ENCODE peak calls at places on chromosomes 1 and 21, in ten cellular contexts. F is endodermal cell; Q is mucosa of descending colon; R is CD4-positive, alpha-beta memory T cell; U is gastrocnemius medialis; V is PC-3; H is NT2/D1; I is CD8-positive, alpha-beta T cell; Z is right cardiac atrium; Y is cardiac muscle cell. K is an unnamed sample. For H3K4me1, the result is how much of the 10 kb centered on the place peaks cover.

GRCh38 chr21:15050588-15051377 is 14.0 kb downstream of the NRIP1 start:
- DNase-seq in F (peak), Q (peak), R (no peak), U (no peak), V (no peak), H (no peak), I (no peak), Z (no peak), Y (no peak), K (no peak)

GRCh38 chr1:174726167-174726879 is 273.4 kb upstream of the CACYBP start:
- DNase-seq in F (no peak), Q (no peak), R (no peak), U (no peak), V (peak), H (no peak), I (no peak), Z (no peak), Y (peak), K (no peak)

GRCh38 chr1:45326627-45327591 is at the start of gene HPDL:
- DNase-seq in F (peak), Q (peak), R (peak), U (peak), V (no peak), H (no peak), I (peak), Z (peak), Y (peak), K (peak)

GRCh38 chr1:28123461-28123961 is 35.1 kb upstream of the EYA3 start:
- DNase-seq in F (no peak), Q (no peak), R (no peak), U (peak), V (peak), H (no peak), I (no peak), Z (no peak), Y (peak), K (no peak)

GRCh38 chr1:225860860-225861441 is 21.2 kb downstream of the TMEM63A start:
- DNase-seq in F (no peak), Q (no peak), R (no peak), U (no peak), V (no peak), H (no peak), I (no peak), Z (peak), Y (no peak), K (no peak)

GRCh38 chr1:55381491-55381890 is 166.3 kb upstream of the USP24 start:
- DNase-seq in F (no peak), Q (no peak), R (no peak), U (no peak), V (no peak), H (no peak), I (no peak), Z (no peak), Y (no peak), K (no peak)

GRCh38 chr1:156856282-156856785 is 2.6 kb downstream of the INSRR start:
- DNase-seq in F (no peak), Q (no peak), R (no peak), U (no peak), V (no peak), H (no peak), I (no peak), Z (no peak), Y (no peak), K (no peak)

GRCh38 chr1:157110686-157111085 is 11.1 kb upstream of the ETV3L start:
- DNase-seq in F (peak), Q (no peak), R (no peak), U (no peak), V (no peak), H (no peak), I (no peak), Z (no peak), Y (no peak), K (no peak)

GRCh38 chr1:27666791-27667254 is 5.2 kb downstream of the IFI6 start:
- DNase-seq in F (no peak), Q (no peak), R (no peak), U (no peak), V (no peak), H (no peak), I (no peak), Z (no peak), Y (no peak), K (no peak)

GRCh38 chr1:223350361-223350908 is 13.5 kb downstream of the SUSD4 start:
- DNase-seq in F (no peak), Q (no peak), R (no peak), U (no peak), V (no peak), H (no peak), I (no peak), Z (no peak), Y (peak), K (no peak)

GRCh38 chr1:233904979-233905415 is 521 bp downstream of the SLC35F3 start:
- DNase-seq in F (peak), Q (no peak), R (no peak), U (no peak), V (peak), H (peak), I (no peak), Z (peak), Y (peak), K (no peak)

GRCh38 chr1:243959998-243960397 is 91.1 kb upstream of the ZBTB18 start:
- DNase-seq in F (no peak), Q (no peak), R (no peak), U (no peak), V (no peak), H (no peak), I (no peak), Z (no peak), Y (no peak), K (no peak)

GRCh38 chr1:113981962-113982931 is 3.0 kb downstream of the OLFML3 start:
- DNase-seq in F (no peak), Q (peak), R (no peak), U (peak), V (no peak), H (no peak), I (no peak), Z (peak), Y (peak), K (peak)

GRCh38 chr1:84253041-84253440 is 48.5 kb upstream of the SAMD13 start:
- DNase-seq in F (no peak), Q (no peak), R (no peak), U (no peak), V (peak), H (no peak), I (no peak), Z (no peak), Y (no peak), K (no peak)

GRCh38 chr1:86754265-86754974 is 50.0 kb downstream of the SH3GLB1 start:
- DNase-seq in F (peak), Q (no peak), R (no peak), U (no peak), V (no peak), H (no peak), I (no peak), Z (no peak), Y (no peak), K (no peak)

GRCh38 chr1:12436817-12437599 is 181.0 kb downstream of the DHRS3 start:
- DNase-seq in F (no peak), Q (no peak), R (no peak), U (no peak), V (peak), H (no peak), I (no peak), Z (no peak), Y (peak), K (no peak)

GRCh38 chr1:12436345-12436658 is 181.7 kb downstream of the DHRS3 start:
- DNase-seq in F (no peak), Q (no peak), R (no peak), U (no peak), V (no peak), H (no peak), I (no peak), Z (peak), Y (no peak), K (no peak)

GRCh38 chr1:12434174-12434573 is 183.8 kb downstream of the DHRS3 start:
- DNase-seq in F (no peak), Q (no peak), R (peak), U (no peak), V (peak), H (no peak), I (peak), Z (no peak), Y (peak), K (no peak)

GRCh38 chr1:12434686-12435085 is 183.3 kb downstream of the DHRS3 start:
- DNase-seq in F (no peak), Q (no peak), R (no peak), U (no peak), V (no peak), H (no peak), I (no peak), Z (no peak), Y (peak), K (no peak)

GRCh38 chr1:12435639-12436344 is 182.2 kb downstream of the DHRS3 start:
- DNase-seq in F (no peak), Q (no peak), R (no peak), U (no peak), V (peak), H (no peak), I (no peak), Z (no peak), Y (peak), K (no peak)
- H3K4me1 ChIP-seq in F (under half), Q (under half), R (half or more), U (half or more), V (half or more), H (under half), I (half or more), Z (under half), Y (under half), K (half or more)

GRCh38 chr1:26317612-26318337 is at the start of gene CD52:
- DNase-seq in F (peak), Q (peak), R (peak), U (no peak), V (no peak), H (no peak), I (peak), Z (peak), Y (no peak), K (peak)

GRCh38 chr1:26315874-26316850 is 1.6 kb upstream of the CD52 start:
- DNase-seq in F (no peak), Q (no peak), R (no peak), U (no peak), V (no peak), H (no peak), I (no peak), Z (peak), Y (no peak), K (no peak)

GRCh38 chr1:26320896-26321295 is 3.1 kb downstream of the CD52 start:
- DNase-seq in F (no peak), Q (no peak), R (no peak), U (no peak), V (no peak), H (no peak), I (peak), Z (peak), Y (no peak), K (no peak)

GRCh38 chr1:26317143-26317542 is 615 bp upstream of the CD52 start:
- DNase-seq in F (no peak), Q (no peak), R (no peak), U (no peak), V (no peak), H (no peak), I (no peak), Z (peak), Y (no peak), K (no peak)

GRCh38 chr1:26318338-26319064 is 743 bp downstream of the CD52 start:
- DNase-seq in F (no peak), Q (peak), R (no peak), U (peak), V (no peak), H (no peak), I (peak), Z (peak), Y (no peak), K (no peak)
- H3K4me1 ChIP-seq in F (under half), Q (under half), R (half or more), U (under half), V (under half), H (under half), I (half or more), Z (under half), Y (under half), K (under half)

GRCh38 chr1:169486281-169486904 is 649 bp upstream of the SLC19A2 start:
- DNase-seq in F (no peak), Q (no peak), R (no peak), U (no peak), V (peak), H (no peak), I (no peak), Z (no peak), Y (peak), K (no peak)
- H3K4me1 ChIP-seq in F (under half), Q (under half), R (under half), U (under half), V (under half), H (under half), I (under half), Z (under half), Y (under half), K (half or more)

DNA sequence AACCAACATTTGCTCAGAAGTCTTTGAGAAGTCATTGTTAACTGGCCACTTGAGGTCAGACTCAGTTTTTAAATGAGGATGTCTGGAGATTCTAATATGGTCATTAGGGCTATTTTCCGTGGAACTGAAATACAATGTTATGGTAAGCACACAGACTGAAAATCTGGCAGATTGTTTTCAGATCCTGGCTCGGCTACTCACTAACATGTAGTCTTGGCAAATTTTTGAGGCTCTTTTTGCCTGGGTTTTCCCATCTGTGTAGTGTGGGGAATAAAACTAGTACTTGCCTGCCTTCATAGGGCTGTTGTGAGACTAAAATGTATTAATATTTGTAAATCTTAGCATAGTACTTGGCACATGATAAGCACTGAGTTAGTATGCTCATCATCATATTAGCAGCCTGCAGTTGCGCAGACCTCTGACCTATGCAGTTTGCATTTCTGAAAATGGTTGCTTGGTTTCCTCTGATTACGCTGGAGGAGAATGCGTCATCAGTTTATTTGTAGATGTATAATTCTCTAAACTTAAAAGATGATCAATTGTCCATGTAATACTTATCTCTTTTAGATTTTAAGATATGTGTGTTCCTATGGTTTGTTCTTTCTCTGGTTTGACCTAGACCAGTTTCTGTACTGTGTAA is 100.9 kb downstream of the C1orf21 start:
- DNase-seq in F (no peak), Q (no peak), R (no peak), U (no peak), V (no peak), H (no peak), I (no peak), Z (no peak), Y (no peak), K (no peak)
- H3K4me1 ChIP-seq in F (under half), Q (half or more), R (under half), U (half or more), V (under half), H (under half), I (under half), Z (under half), Y (under half), K (under half)

GRCh38 chr1:198637915-198638437 is 864 bp upstream of the PTPRC start:
- DNase-seq in F (no peak), Q (no peak), R (no peak), U (no peak), V (no peak), H (no peak), I (no peak), Z (no peak), Y (no peak), K (no peak)

GRCh38 chr1:198637157-198637556 is 1.7 kb upstream of the PTPRC start:
- DNase-seq in F (no peak), Q (no peak), R (no peak), U (no peak), V (no peak), H (no peak), I (no peak), Z (no peak), Y (no peak), K (no peak)

GRCh38 chr1:198638441-198638840 is 399 bp upstream of the PTPRC start:
- DNase-seq in F (no peak), Q (no peak), R (no peak), U (no peak), V (no peak), H (no peak), I (no peak), Z (no peak), Y (no peak), K (no peak)

GRCh38 chr1:198639581-198640235 is 868 bp downstream of the PTPRC start:
- DNase-seq in F (no peak), Q (no peak), R (no peak), U (no peak), V (no peak), H (no peak), I (no peak), Z (no peak), Y (no peak), K (no peak)

GRCh38 chr1:198638894-198639319 is at the start of gene PTPRC:
- DNase-seq in F (no peak), Q (no peak), R (peak), U (no peak), V (no peak), H (no peak), I (no peak), Z (no peak), Y (no peak), K (no peak)
- H3K4me1 ChIP-seq in F (under half), Q (under half), R (half or more), U (under half), V (under half), H (under half), I (under half), Z (under half), Y (under half), K (under half)

GRCh38 chr1:116759636-116760035 is 5.4 kb downstream of the CD2 start:
- DNase-seq in F (no peak), Q (no peak), R (no peak), U (no peak), V (no peak), H (no peak), I (no peak), Z (no peak), Y (no peak), K (no peak)

GRCh38 chr1:116760996-116761665 is 6.9 kb downstream of the CD2 start:
- DNase-seq in F (no peak), Q (no peak), R (no peak), U (no peak), V (no peak), H (no peak), I (no peak), Z (no peak), Y (no peak), K (no peak)

GRCh38 chr1:116762781-116763115 is 8.5 kb downstream of the CD2 start:
- DNase-seq in F (no peak), Q (no peak), R (peak), U (no peak), V (no peak), H (no peak), I (no peak), Z (no peak), Y (no peak), K (no peak)

GRCh38 chr1:116762281-116762680 is 8.1 kb downstream of the CD2 start:
- DNase-seq in F (no peak), Q (no peak), R (no peak), U (no peak), V (no peak), H (no peak), I (no peak), Z (no peak), Y (no peak), K (no peak)

GRCh38 chr1:116760487-116760886 is 6.3 kb downstream of the CD2 start:
- DNase-seq in F (no peak), Q (no peak), R (no peak), U (no peak), V (no peak), H (no peak), I (no peak), Z (no peak), Y (no peak), K (no peak)
- H3K4me1 ChIP-seq in F (under half), Q (under half), R (half or more), U (under half), V (under half), H (under half), I (half or more), Z (under half), Y (under half), K (under half)

DNA sequence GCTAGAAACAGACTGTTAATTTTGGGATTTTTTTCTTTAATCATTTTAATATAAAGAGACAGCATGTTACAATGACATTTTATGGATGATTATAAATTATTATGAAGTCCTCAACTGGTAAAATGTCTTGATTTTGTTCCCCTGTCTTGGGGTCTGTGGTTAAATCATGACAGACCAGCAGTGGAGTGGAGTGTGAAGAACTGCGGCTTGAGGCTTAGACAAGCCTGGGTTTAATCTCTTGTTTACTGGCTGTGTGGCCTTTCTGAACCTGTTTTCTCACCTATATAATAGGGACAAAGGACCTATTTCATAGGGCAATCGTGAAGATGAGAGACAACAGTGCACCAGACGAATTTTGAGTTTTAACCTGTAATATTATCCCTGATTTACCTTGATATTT is 1.8 kb upstream of the UMODL1 start:
- DNase-seq in F (no peak), Q (no peak), R (no peak), U (no peak), V (no peak), H (no peak), I (no peak), Z (no peak), Y (no peak), K (no peak)
- H3K4me1 ChIP-seq in F (under half), Q (under half), R (under half), U (under half), V (under half), H (under half), I (under half), Z (under half), Y (under half), K (under half)

K was measured in stomach.